ENCODE peak calls at places on chromosome 9, in nine cellular contexts. U, I, G, J, C, T, Q, B and H are unnamed samples.

GRCh38 chr9:35179347-35180271 is 17.8 kb downstream of the UNC13B start:
- DNase-seq in B (no peak), T (no peak), I (no peak), Q (no peak), C (no peak), G (no peak), U (no peak), J (no peak), H (no peak)

GRCh38 chr9:74358944-74359343 is 138.2 kb upstream of the RORB start:
- DNase-seq in G (no peak), J (no peak), U (no peak), Q (no peak), B (no peak), C (no peak), T (no peak), I (no peak), H (no peak)

GRCh38 chr9:136352682-136353081 is 10.9 kb downstream of the DNLZ start:
- DNase-seq in T (no peak), C (peak), J (peak), G (no peak), I (no peak), U (peak), Q (no peak), B (no peak), H (no peak)

GRCh38 chr9:92341578-92341977 is 15.8 kb downstream of the CENPP start:
- DNase-seq in Q (no peak), B (no peak), I (no peak), U (no peak), J (no peak), G (no peak), T (no peak), C (no peak), H (no peak)

GRCh38 chr9:81083062-81083461 is 606.3 kb downstream of the TLE1 start:
- DNase-seq in J (no peak), B (no peak), T (no peak), U (peak), Q (peak), I (no peak), G (no peak), C (no peak), H (no peak)

GRCh38 chr9:75083188-75083976 is 4.6 kb downstream of the NMRK1 start:
- DNase-seq in C (no peak), Q (no peak), U (peak), T (no peak), J (no peak), B (peak), I (no peak), G (no peak), H (no peak)

GRCh38 chr9:97773723-97774122 is 76.6 kb upstream of the XPA start:
- DNase-seq in U (no peak), C (no peak), G (no peak), I (peak), Q (no peak), B (no peak), T (no peak), J (no peak), H (peak)

GRCh38 chr9:91340395-91340794 is 21.3 kb downstream of the AUH start:
- DNase-seq in Q (no peak), G (no peak), J (no peak), U (no peak), I (no peak), C (no peak), T (no peak), B (no peak), H (no peak)

GRCh38 chr9:121840838-121841760 is 189.7 kb downstream of the DAB2IP start:
- DNase-seq in U (no peak), G (no peak), C (peak), Q (no peak), J (peak), B (no peak), T (no peak), I (no peak), H (no peak)

GRCh38 chr9:69922646-69923045 is 102.0 kb downstream of the CFAP95 start:
- DNase-seq in G (no peak), Q (no peak), U (no peak), J (no peak), I (no peak), C (no peak), B (no peak), T (no peak), H (no peak)

GRCh38 chr9:128550770-128551651 is 1.4 kb upstream of the SPTAN1 start:
- DNase-seq in T (no peak), G (peak), J (peak), I (peak), Q (peak), C (peak), U (peak), B (peak), H (peak)

GRCh38 chr9:22817181-22817580 is 370.6 kb downstream of the DMRTA1 start:
- DNase-seq in G (peak), T (no peak), Q (peak), I (no peak), J (no peak), U (peak), C (no peak), B (no peak), H (no peak)

GRCh38 chr9:113011911-113012381 is at the start of gene ZNF883:
- DNase-seq in U (peak), Q (peak), C (peak), B (peak), G (peak), J (peak), T (peak), I (peak), H (no peak)

GRCh38 chr9:109906766-109907382 is 126.9 kb downstream of the PALM2AKAP2 start:
- DNase-seq in B (no peak), T (no peak), Q (no peak), C (no peak), J (no peak), U (peak), G (no peak), I (no peak), H (no peak)

GRCh38 chr9:131995382-131995781 is 84.3 kb downstream of the MED27 start:
- DNase-seq in G (no peak), Q (no peak), C (no peak), J (no peak), B (no peak), U (peak), I (peak), T (no peak), H (peak)

GRCh38 chr9:89513836-89514235 is 15.9 kb upstream of the SEMA4D start:
- DNase-seq in B (no peak), G (no peak), U (no peak), J (no peak), Q (no peak), I (no peak), C (no peak), T (no peak), H (no peak)

GRCh38 chr9:81266086-81266485 is 423.3 kb downstream of the TLE1 start:
- DNase-seq in J (no peak), U (peak), T (no peak), B (no peak), C (no peak), G (no peak), Q (no peak), I (no peak), H (no peak)

GRCh38 chr9:34992376-34992951 is 2.9 kb downstream of the DNAJB5 start:
- DNase-seq in J (peak), U (peak), G (peak), Q (peak), C (no peak), B (peak), T (peak), I (peak), H (peak)

GRCh38 chr9:89614319-89614892 is 9.6 kb downstream of the GADD45G start:
- DNase-seq in I (no peak), Q (no peak), T (no peak), C (no peak), B (no peak), U (peak), J (no peak), G (no peak), H (no peak)

GRCh38 chr9:97504381-97505216 is 3.1 kb downstream of the TMOD1 start:
- DNase-seq in U (no peak), B (no peak), T (peak), G (no peak), J (peak), C (no peak), I (no peak), Q (no peak), H (peak)

GRCh38 chr9:15308511-15308910 is 1.5 kb upstream of the TTC39B start:
- DNase-seq in C (no peak), I (peak), J (no peak), Q (peak), B (no peak), T (no peak), G (peak), U (peak), H (peak)

GRCh38 chr9:34559616-34560546 is 29.6 kb downstream of the CNTFR start:
- DNase-seq in Q (peak), I (peak), C (peak), U (peak), B (no peak), J (no peak), T (no peak), G (no peak), H (no peak)

GRCh38 chr9:113337714-113338113 is 2.4 kb downstream of the WDR31 start:
- DNase-seq in C (no peak), T (no peak), U (no peak), J (no peak), B (no peak), Q (no peak), I (no peak), G (no peak), H (no peak)

GRCh38 chr9:121612511-121612998 is 38.9 kb upstream of the DAB2IP start:
- DNase-seq in T (no peak), U (no peak), J (no peak), I (no peak), Q (no peak), B (no peak), G (no peak), C (no peak), H (no peak)

GRCh38 chr9:15999422-16000339 is 446.8 kb downstream of the CCDC171 start:
- DNase-seq in B (no peak), Q (peak), J (peak), T (no peak), C (no peak), G (peak), I (peak), U (peak), H (peak)

GRCh38 chr9:123069010-123069481 is 35.6 kb downstream of the GPR21 start:
- DNase-seq in Q (peak), C (no peak), G (peak), J (no peak), U (peak), T (no peak), I (peak), B (no peak), H (peak)

GRCh38 chr9:116641292-116642059 is 45.6 kb upstream of the TRIM32 start:
- DNase-seq in I (no peak), Q (no peak), U (peak), C (no peak), J (no peak), B (no peak), G (no peak), T (no peak), H (no peak)

GRCh38 chr9:132235894-132236661 is 74.2 kb downstream of the NTNG2 start:
- DNase-seq in Q (peak), U (peak), G (peak), T (peak), C (peak), B (peak), I (peak), J (peak), H (peak)

GRCh38 chr9:109031241-109031640 is 17.9 kb upstream of the CTNNAL1 start:
- DNase-seq in U (peak), Q (no peak), C (no peak), G (no peak), B (no peak), T (no peak), I (peak), J (no peak), H (no peak)

GRCh38 chr9:114190563-114190905 is 35.2 kb downstream of the COL27A1 start:
- DNase-seq in B (no peak), Q (no peak), J (no peak), I (no peak), C (no peak), U (no peak), G (no peak), T (no peak), H (no peak)

GRCh38 chr9:120542701-120543490 is 37.1 kb downstream of the CDK5RAP2 start:
- DNase-seq in I (no peak), J (no peak), Q (no peak), C (no peak), B (no peak), G (no peak), T (peak), U (peak), H (no peak)

GRCh38 chr9:128685636-128686489 is 3.2 kb upstream of the SET start:
- DNase-seq in Q (no peak), C (no peak), B (peak), J (no peak), U (peak), G (no peak), T (no peak), I (no peak), H (no peak)

GRCh38 chr9:20441704-20442423 is 180.4 kb downstream of the MLLT3 start:
- DNase-seq in C (no peak), U (no peak), Q (peak), G (no peak), I (no peak), J (no peak), T (no peak), B (no peak), H (no peak)

GRCh38 chr9:132078369-132079356 is 1.0 kb downstream of the MED27 start:
- DNase-seq in B (peak), C (peak), U (peak), T (no peak), Q (peak), I (peak), G (no peak), J (no peak), H (no peak)

GRCh38 chr9:131186622-131187021 is 61.2 kb downstream of the NUP214 start:
- DNase-seq in C (no peak), I (no peak), U (no peak), J (no peak), T (no peak), Q (no peak), B (no peak), G (no peak), H (no peak)

GRCh38 chr9:16985559-16986348 is 115.3 kb upstream of the BNC2 start:
- DNase-seq in G (peak), T (no peak), Q (peak), U (no peak), B (no peak), C (peak), I (peak), J (no peak), H (peak)

GRCh38 chr9:38422555-38423245 is 1.6 kb downstream of the IGFBPL1 start:
- DNase-seq in I (no peak), U (no peak), G (no peak), Q (no peak), T (no peak), C (no peak), B (no peak), J (no peak), H (no peak)